ENCODE peak calls at places on chromosomes 3 and 15, in ten cellular contexts. U is brain microvascular endothelial cell; S is EL; D is anterior cingulate cortex; V is GM04504; E is memory B cell; T is nucleus accumbens; Q is tibial artery; M is stimulated activated CD4-positive, alpha-beta T cell treated with anti-CD3 and anti-CD28 coated beads, Interleukin-1b, Interleukin-23, amount 100 ng/mL, for 4 hours; P is immature natural killer cell. F is an unnamed sample.

GRCh38 chr3:88220126-88220525 is 70.4 kb downstream of the C3orf38 start:
- DNase-seq in Q (no peak), S (no peak), V (no peak), E (no peak), D (no peak), T (no peak), P (no peak), M (no peak), U (no peak), F (no peak)

GRCh38 chr3:177470200-177470941 is 273.1 kb upstream of the TBL1XR1 start:
- DNase-seq in S (peak), D (no peak), P (no peak), M (no peak), Q (no peak), T (no peak), V (no peak), E (no peak), U (no peak), F (no peak)

GRCh38 chr3:16885948-16886683 is 1.4 kb downstream of the PLCL2 start:
- DNase-seq in S (peak), V (no peak), Q (no peak), U (no peak), T (no peak), E (no peak), D (no peak), P (no peak), M (no peak), F (no peak)

GRCh38 chr3:161800985-161801559 is 304.5 kb downstream of the OTOL1 start:
- DNase-seq in V (no peak), M (no peak), Q (no peak), P (no peak), E (no peak), U (no peak), T (no peak), D (no peak), S (no peak), F (no peak)

GRCh38 chr3:99858461-99858860 is 40.8 kb downstream of the CMSS1 start:
- DNase-seq in P (no peak), E (no peak), V (no peak), T (no peak), D (no peak), Q (no peak), S (no peak), U (no peak), M (no peak), F (no peak)

GRCh38 chr3:52144034-52144795 is 10.0 kb downstream of the POC1A start:
- DNase-seq in P (peak), D (peak), U (peak), T (peak), V (peak), M (peak), Q (peak), E (peak), S (peak), F (peak)

GRCh38 chr3:14410501-14411165 is 8.2 kb downstream of the SLC6A6 start:
- DNase-seq in P (no peak), S (peak), V (peak), M (no peak), T (no peak), E (no peak), U (peak), D (no peak), Q (peak), F (no peak)

GRCh38 chr3:138165061-138165460 is 9.7 kb downstream of the DBR1 start:
- DNase-seq in E (no peak), P (no peak), M (no peak), U (no peak), Q (no peak), T (no peak), V (no peak), S (no peak), D (no peak), F (no peak)

GRCh38 chr15:48177875-48178611 is at the start of gene MYEF2:
- DNase-seq in D (peak), S (peak), V (peak), T (peak), E (peak), M (peak), P (peak), Q (peak), U (peak), F (peak)

GRCh38 chr15:78177447-78177873 is 28.3 kb downstream of the IDH3A start:
- DNase-seq in D (peak), P (peak), Q (no peak), E (no peak), T (peak), S (peak), V (no peak), U (peak), M (no peak), F (peak)

GRCh38 chr3:195544634-195545033 is 1.5 kb upstream of the PPP1R2 start:
- DNase-seq in V (no peak), U (no peak), E (no peak), Q (peak), P (no peak), S (no peak), M (no peak), D (no peak), T (no peak), F (no peak)

GRCh38 chr3:117589454-117589853 is 879.9 kb downstream of the TUSC7 start:
- DNase-seq in S (no peak), P (no peak), T (no peak), D (peak), U (no peak), M (no peak), Q (no peak), V (no peak), E (no peak), F (no peak)

GRCh38 chr3:182241777-182242556 is 530.2 kb downstream of the SOX2 start:
- DNase-seq in Q (peak), E (no peak), D (peak), P (no peak), T (peak), V (no peak), U (no peak), S (no peak), M (no peak), F (no peak)

GRCh38 chr3:183819831-183820230 is 5.5 kb downstream of the MAP6D1 start:
- DNase-seq in T (no peak), U (no peak), V (no peak), M (no peak), D (no peak), S (no peak), P (no peak), E (no peak), Q (no peak), F (no peak)

GRCh38 chr3:95615592-95616310 is 1198.6 kb upstream of the EPHA6 start:
- DNase-seq in P (no peak), U (no peak), D (no peak), V (no peak), T (no peak), M (no peak), Q (no peak), S (no peak), E (no peak), F (no peak)

GRCh38 chr3:63940389-63940757 is 28.2 kb upstream of the SCAANT1 start:
- DNase-seq in U (peak), P (no peak), Q (no peak), E (no peak), D (no peak), T (no peak), M (no peak), S (peak), V (no peak), F (no peak)

GRCh38 chr3:44252332-44252731 is 10.6 kb downstream of the TOPAZ1 start:
- DNase-seq in P (no peak), M (no peak), Q (no peak), S (no peak), T (no peak), E (no peak), D (no peak), V (no peak), U (no peak), F (no peak)

GRCh38 chr15:48073881-48074280 is 46.9 kb upstream of the SLC24A5 start:
- DNase-seq in S (no peak), Q (no peak), D (no peak), U (no peak), E (no peak), T (no peak), P (no peak), V (no peak), M (no peak), F (no peak)

GRCh38 chr3:33237439-33237838 is 18.8 kb upstream of the SUSD5 start:
- DNase-seq in T (no peak), V (no peak), S (no peak), E (no peak), Q (no peak), D (no peak), P (no peak), U (no peak), M (no peak), F (no peak)

GRCh38 chr3:194300392-194300758 is 50.8 kb downstream of the CPN2 start:
- DNase-seq in S (no peak), E (no peak), T (no peak), D (peak), V (peak), Q (peak), U (no peak), M (no peak), P (no peak), F (no peak)

GRCh38 chr15:55277116-55277564 is 12.5 kb downstream of the RAB27A start:
- DNase-seq in T (no peak), S (no peak), U (no peak), E (no peak), P (peak), M (no peak), D (no peak), V (no peak), Q (no peak), F (no peak)

GRCh38 chr15:92111756-92112155 is 258.2 kb downstream of the SLCO3A1 start:
- DNase-seq in D (no peak), S (no peak), M (no peak), T (no peak), P (no peak), E (no peak), Q (no peak), V (no peak), U (no peak), F (no peak)

GRCh38 chr15:74780523-74780982 is 1.3 kb upstream of the CSK start:
- DNase-seq in V (no peak), T (no peak), D (no peak), S (no peak), M (no peak), Q (no peak), P (no peak), E (no peak), U (no peak), F (no peak)

GRCh38 chr3:105823149-105823866 is 45.5 kb downstream of the CBLB start:
- DNase-seq in M (no peak), V (peak), D (no peak), S (peak), E (no peak), T (no peak), U (peak), P (no peak), Q (no peak), F (no peak)

GRCh38 chr3:27971600-27971999 is 249.5 kb upstream of the EOMES start:
- DNase-seq in V (no peak), D (no peak), P (no peak), T (no peak), U (no peak), M (no peak), Q (no peak), S (no peak), E (no peak), F (no peak)

GRCh38 chr3:149473314-149473990 is 1.0 kb upstream of the TM4SF4 start:
- DNase-seq in D (no peak), T (no peak), M (no peak), S (peak), P (no peak), Q (peak), E (no peak), U (peak), V (peak), F (no peak)

GRCh38 chr15:33910741-33911140 is 57.6 kb upstream of the CHRM5 start:
- DNase-seq in E (no peak), V (no peak), S (peak), U (peak), T (no peak), D (no peak), P (no peak), Q (no peak), M (no peak), F (no peak)

GRCh38 chr3:40366203-40367162 is 20.5 kb upstream of the ENTPD3 start:
- DNase-seq in E (no peak), P (no peak), D (peak), M (no peak), S (no peak), Q (no peak), U (no peak), V (no peak), T (no peak), F (no peak)

GRCh38 chr3:44762690-44763089 is 1.1 kb downstream of the KIF15 start:
- DNase-seq in T (no peak), V (no peak), P (no peak), S (no peak), Q (no peak), D (no peak), E (no peak), M (no peak), U (no peak), F (no peak)

GRCh38 chr15:53506370-53506769 is 253.1 kb downstream of the WDR72 start:
- DNase-seq in M (no peak), T (no peak), S (no peak), U (no peak), D (no peak), Q (no peak), P (no peak), E (no peak), V (no peak), F (no peak)

GRCh38 chr15:67067161-67067853 is 1.9 kb downstream of the SMAD3 start:
- DNase-seq in M (no peak), U (no peak), Q (no peak), D (no peak), V (no peak), P (no peak), T (peak), E (no peak), S (peak), F (no peak)

GRCh38 chr3:150253622-150254021 is 154.5 kb upstream of the TSC22D2 start:
- DNase-seq in S (no peak), D (no peak), U (no peak), M (no peak), E (no peak), P (no peak), T (no peak), Q (no peak), V (no peak), F (peak)

GRCh38 chr3:186783731-186784515 is 546 bp downstream of the EIF4A2 start:
- DNase-seq in Q (peak), P (peak), D (peak), U (peak), M (peak), S (peak), E (peak), T (peak), V (peak), F (peak)

F was measured in NCI-H146.